ENCODE peak calls at places on chromosomes 16 and 17, in nine cellular contexts. One of them, this sample, is unnamed.

GRCh38 chr17:70158581-70158980 is 10.8 kb upstream of the KCNJ2 start:
- DNase-seq in adrenal gland: no peak
- DNase-seq in AG09319: no peak
- DNase-seq in left ventricle myocardium inferior: no peak
- DNase-seq in endodermal cell: no peak
- DNase-seq in WTC11: no peak
- DNase-seq in GM10248: no peak
- DNase-seq in endothelial cell: no peak
- DNase-seq in mucosa of descending colon: no peak
- DNase-seq in this sample: no peak

GRCh38 chr16:17369441-17369951 is 101.3 kb downstream of the XYLT1 start:
- DNase-seq in adrenal gland: peak; percentile 62
- DNase-seq in AG09319: no peak
- DNase-seq in left ventricle myocardium inferior: peak; percentile 40
- DNase-seq in endodermal cell: no peak
- DNase-seq in WTC11: no peak
- DNase-seq in GM10248: peak; percentile 65
- DNase-seq in endothelial cell: no peak
- DNase-seq in mucosa of descending colon: peak; percentile 69
- DNase-seq in this sample: peak; percentile 71

GRCh38 chr17:17904171-17905035 is 67.6 kb upstream of the SREBF1 start:
- DNase-seq in adrenal gland: no peak
- DNase-seq in AG09319: peak; percentile 22
- DNase-seq in left ventricle myocardium inferior: no peak
- DNase-seq in endodermal cell: peak; percentile 37
- DNase-seq in WTC11: no peak
- DNase-seq in GM10248: no peak
- DNase-seq in endothelial cell: no peak
- DNase-seq in mucosa of descending colon: no peak
- DNase-seq in this sample: no peak

GRCh38 chr16:75208242-75208825 is 1.4 kb upstream of the CTRB2 start:
- DNase-seq in adrenal gland: no peak
- DNase-seq in AG09319: no peak
- DNase-seq in left ventricle myocardium inferior: no peak
- DNase-seq in endodermal cell: no peak
- DNase-seq in WTC11: no peak
- DNase-seq in GM10248: no peak
- DNase-seq in endothelial cell: no peak
- DNase-seq in mucosa of descending colon: no peak
- DNase-seq in this sample: no peak

GRCh38 chr17:42843358-42843934 is 934 bp upstream of the AOC2 start:
- DNase-seq in adrenal gland: peak; percentile 53
- DNase-seq in AG09319: peak; percentile 43
- DNase-seq in left ventricle myocardium inferior: no peak
- DNase-seq in endodermal cell: peak; percentile 82
- DNase-seq in WTC11: peak; percentile 46
- DNase-seq in GM10248: no peak
- DNase-seq in endothelial cell: peak; percentile 48
- DNase-seq in mucosa of descending colon: peak; percentile 48
- DNase-seq in this sample: no peak

GRCh38 chr16:65672960-65673359 is 551.1 kb upstream of the CDH11 start:
- DNase-seq in adrenal gland: peak; percentile 29
- DNase-seq in AG09319: no peak
- DNase-seq in left ventricle myocardium inferior: no peak
- DNase-seq in endodermal cell: peak; percentile 57
- DNase-seq in WTC11: no peak
- DNase-seq in GM10248: no peak
- DNase-seq in endothelial cell: no peak
- DNase-seq in mucosa of descending colon: no peak
- DNase-seq in this sample: no peak

GRCh38 chr17:80992948-80993624 is 1.4 kb downstream of the CHMP6 start:
- DNase-seq in adrenal gland: no peak
- DNase-seq in AG09319: no peak
- DNase-seq in left ventricle myocardium inferior: no peak
- DNase-seq in endodermal cell: peak; percentile 44
- DNase-seq in WTC11: no peak
- DNase-seq in GM10248: peak; percentile 24
- DNase-seq in endothelial cell: no peak
- DNase-seq in mucosa of descending colon: no peak
- DNase-seq in this sample: no peak

GRCh38 chr17:37821025-37821713 is 76.3 kb upstream of the HNF1B start:
- DNase-seq in adrenal gland: no peak
- DNase-seq in AG09319: no peak
- DNase-seq in left ventricle myocardium inferior: no peak
- DNase-seq in endodermal cell: peak; percentile 31
- DNase-seq in WTC11: no peak
- DNase-seq in GM10248: no peak
- DNase-seq in endothelial cell: no peak
- DNase-seq in mucosa of descending colon: no peak
- DNase-seq in this sample: no peak

GRCh38 chr16:4946917-4947316 is 10.0 kb upstream of the PPL start:
- DNase-seq in adrenal gland: no peak
- DNase-seq in AG09319: no peak
- DNase-seq in left ventricle myocardium inferior: no peak
- DNase-seq in endodermal cell: no peak
- DNase-seq in WTC11: no peak
- DNase-seq in GM10248: no peak
- DNase-seq in endothelial cell: no peak
- DNase-seq in mucosa of descending colon: no peak
- DNase-seq in this sample: no peak

GRCh38 chr16:4944333-4945281 is 7.7 kb upstream of the PPL start:
- DNase-seq in adrenal gland: peak; percentile 96
- DNase-seq in AG09319: peak; percentile 93
- DNase-seq in left ventricle myocardium inferior: peak; percentile 82
- DNase-seq in endodermal cell: peak; percentile 93
- DNase-seq in WTC11: peak; percentile 42
- DNase-seq in GM10248: no peak
- DNase-seq in endothelial cell: no peak
- DNase-seq in mucosa of descending colon: peak; percentile 74
- DNase-seq in this sample: no peak

GRCh38 chr16:4947722-4948503 is 10.2 kb upstream of the SEC14L5 start:
- DNase-seq in adrenal gland: no peak
- DNase-seq in AG09319: no peak
- DNase-seq in left ventricle myocardium inferior: no peak
- DNase-seq in endodermal cell: peak; percentile 95
- DNase-seq in WTC11: peak; percentile 41
- DNase-seq in GM10248: no peak
- DNase-seq in endothelial cell: no peak
- DNase-seq in mucosa of descending colon: no peak
- DNase-seq in this sample: no peak

GRCh38 chr16:4948903-4949766 is 9.0 kb upstream of the SEC14L5 start:
- DNase-seq in adrenal gland: no peak
- DNase-seq in AG09319: no peak
- DNase-seq in left ventricle myocardium inferior: no peak
- DNase-seq in endodermal cell: no peak
- DNase-seq in WTC11: no peak
- DNase-seq in GM10248: no peak
- DNase-seq in endothelial cell: no peak
- DNase-seq in mucosa of descending colon: no peak
- DNase-seq in this sample: no peak

DNA sequence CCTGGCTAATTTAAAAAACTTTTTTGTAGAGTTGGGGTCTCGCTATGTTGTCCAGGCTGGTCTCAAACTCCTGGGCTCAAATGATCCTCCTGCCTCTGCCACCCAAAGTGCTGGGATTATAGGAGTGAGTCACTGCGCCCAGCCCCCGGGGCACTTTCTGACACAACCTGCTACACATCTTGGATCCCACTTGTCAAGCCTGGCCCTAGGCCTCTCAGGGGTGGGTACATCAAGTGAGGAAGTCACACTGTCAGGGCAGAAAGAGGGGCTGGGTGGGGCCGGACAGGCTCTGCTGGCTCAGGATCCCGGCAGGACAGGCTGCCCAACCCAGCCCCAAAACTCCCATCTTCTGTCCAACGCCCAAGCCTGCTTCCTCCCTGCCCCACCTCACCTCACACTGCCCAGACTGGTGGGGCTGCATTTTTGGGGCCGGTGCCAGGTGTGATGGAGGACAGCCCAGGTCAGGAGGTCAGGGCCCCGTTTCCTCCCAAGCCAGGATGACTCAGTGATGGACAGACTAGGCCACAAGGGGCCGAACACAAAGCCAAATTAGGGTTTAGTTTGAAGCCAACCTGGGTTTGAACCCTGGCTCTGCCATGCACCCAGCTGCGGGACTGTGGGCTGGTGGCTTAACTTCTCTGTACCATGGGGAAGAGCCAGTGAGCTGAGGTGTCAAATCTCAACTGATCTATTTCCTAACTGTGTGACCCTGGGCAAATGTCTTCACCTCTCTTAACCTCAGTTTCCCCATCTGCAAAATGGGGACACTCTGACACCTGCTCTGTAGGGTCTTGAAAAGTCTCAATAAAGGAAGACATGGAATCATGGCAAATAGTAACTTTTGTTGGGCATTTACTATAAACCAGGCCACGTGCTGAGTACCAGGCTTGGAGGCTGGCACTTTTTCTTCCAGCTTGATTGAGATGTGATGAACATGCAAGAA is 8.9 kb upstream of the PPL start:
- DNase-seq in adrenal gland: peak; percentile 57
- DNase-seq in AG09319: no peak
- DNase-seq in left ventricle myocardium inferior: peak; percentile 52
- DNase-seq in endodermal cell: no peak
- DNase-seq in WTC11: no peak
- DNase-seq in GM10248: no peak
- DNase-seq in endothelial cell: no peak
- DNase-seq in mucosa of descending colon: no peak
- DNase-seq in this sample: no peak
- TF ChIP-seq CTCF in adrenal gland: no peak
- TF ChIP-seq CTCF in AG09319: no peak
- TF ChIP-seq CTCF in left ventricle myocardium inferior: no peak
- TF ChIP-seq CTCF in endodermal cell: no peak
- TF ChIP-seq CTCF in WTC11: no peak
- TF ChIP-seq CTCF in GM10248: no peak
- TF ChIP-seq CTCF in endothelial cell: no peak
- TF ChIP-seq CTCF in mucosa of descending colon: no peak
- TF ChIP-seq CTCF in this sample: no peak

DNA sequence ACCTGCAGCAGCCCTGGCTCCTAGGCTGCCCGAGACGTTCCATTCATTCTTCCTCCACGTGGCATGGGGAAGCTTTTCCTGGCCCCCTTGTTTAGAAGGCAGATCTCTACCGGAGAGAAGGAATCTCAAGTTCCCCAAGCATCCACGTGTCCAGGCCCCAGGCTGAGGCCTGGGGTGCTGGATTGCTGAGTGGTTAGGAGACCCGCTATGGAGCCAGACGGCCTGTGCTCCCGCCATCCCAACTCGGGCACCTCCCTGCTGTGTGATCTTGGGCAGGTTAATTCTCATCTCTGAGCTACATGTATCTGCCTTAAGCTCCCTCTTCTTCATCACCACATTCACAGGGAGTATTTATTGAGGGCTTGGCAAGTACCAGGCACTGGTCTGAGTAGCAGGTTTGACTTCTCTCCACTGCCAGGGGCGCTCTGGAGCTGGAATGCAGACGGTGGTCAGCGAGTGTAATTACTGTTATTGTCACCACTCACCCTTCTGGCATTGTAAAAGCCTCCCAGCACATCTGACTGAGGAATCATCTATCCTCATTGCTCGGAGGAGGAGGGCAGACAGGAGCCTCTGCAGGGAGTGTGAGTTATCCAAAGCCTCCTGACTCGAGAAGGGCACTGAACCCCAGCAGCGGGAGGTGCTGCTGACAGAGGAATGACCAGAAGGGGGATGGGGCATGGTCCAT is 1.1 kb upstream of the ADGRG1 start:
- DNase-seq in adrenal gland: peak; percentile 66
- DNase-seq in AG09319: no peak
- DNase-seq in left ventricle myocardium inferior: no peak
- DNase-seq in endodermal cell: peak; percentile 88
- DNase-seq in WTC11: peak; percentile 44
- DNase-seq in GM10248: no peak
- DNase-seq in endothelial cell: peak; percentile 46
- DNase-seq in mucosa of descending colon: no peak
- DNase-seq in this sample: no peak
- TF ChIP-seq CTCF in adrenal gland: no peak
- TF ChIP-seq CTCF in AG09319: peak; percentile 33
- TF ChIP-seq CTCF in left ventricle myocardium inferior: peak; percentile 29
- TF ChIP-seq CTCF in endodermal cell: peak; percentile 66
- TF ChIP-seq CTCF in WTC11: no peak
- TF ChIP-seq CTCF in GM10248: no peak
- TF ChIP-seq CTCF in endothelial cell: no peak
- TF ChIP-seq CTCF in mucosa of descending colon: no peak
- TF ChIP-seq CTCF in this sample: no peak

DNA sequence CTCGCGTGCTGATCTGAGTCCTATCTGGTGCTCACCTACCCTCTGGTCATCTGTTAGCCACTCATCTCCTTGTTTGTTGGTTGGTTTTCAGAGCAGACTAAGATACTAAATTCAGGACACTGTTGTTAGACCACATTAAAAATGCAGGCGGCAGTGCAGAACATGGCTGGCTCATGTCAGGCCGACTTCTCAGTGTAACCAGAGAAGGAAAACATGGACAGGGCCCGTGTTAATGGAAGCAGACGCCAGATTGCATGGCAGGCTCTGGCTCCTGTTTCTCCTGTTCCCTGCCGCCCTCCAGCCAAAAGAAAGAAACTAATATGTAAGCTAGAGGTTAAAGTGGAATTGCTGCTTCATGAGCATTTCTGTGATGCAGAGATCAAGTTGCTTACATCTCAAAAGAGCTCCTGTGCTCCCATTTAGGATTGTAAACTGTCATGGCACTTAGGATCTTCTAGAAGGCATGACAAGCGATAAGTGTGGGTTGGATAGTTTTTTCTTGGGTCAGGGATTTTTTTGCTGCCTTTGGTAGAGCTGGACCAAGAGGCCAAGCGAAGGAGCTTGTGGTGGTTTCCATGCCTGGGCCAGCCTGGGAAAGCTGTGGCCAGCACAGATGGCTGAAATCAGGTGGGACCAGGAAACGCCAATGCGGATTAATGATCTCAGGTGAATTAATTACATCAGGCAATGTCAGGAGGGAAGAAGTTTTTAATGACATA is 56.1 kb downstream of the YPEL2 start:
- DNase-seq in adrenal gland: no peak
- DNase-seq in AG09319: no peak
- DNase-seq in left ventricle myocardium inferior: no peak
- DNase-seq in endodermal cell: no peak
- DNase-seq in WTC11: no peak
- DNase-seq in GM10248: no peak
- DNase-seq in endothelial cell: no peak
- DNase-seq in mucosa of descending colon: no peak
- DNase-seq in this sample: no peak
- TF ChIP-seq CTCF in adrenal gland: no peak
- TF ChIP-seq CTCF in AG09319: no peak
- TF ChIP-seq CTCF in left ventricle myocardium inferior: no peak
- TF ChIP-seq CTCF in endodermal cell: no peak
- TF ChIP-seq CTCF in WTC11: no peak
- TF ChIP-seq CTCF in GM10248: no peak
- TF ChIP-seq CTCF in endothelial cell: no peak
- TF ChIP-seq CTCF in mucosa of descending colon: no peak
- TF ChIP-seq CTCF in this sample: no peak

GRCh38 chr17:58112970-58113631 is 29.9 kb downstream of the DYNLL2 start:
- DNase-seq in adrenal gland: peak; percentile 85
- DNase-seq in AG09319: peak; percentile 18
- DNase-seq in left ventricle myocardium inferior: peak; percentile 70
- DNase-seq in endodermal cell: peak; percentile 96
- DNase-seq in WTC11: peak; percentile 92
- DNase-seq in GM10248: peak; percentile 76
- DNase-seq in endothelial cell: peak; percentile 87
- DNase-seq in mucosa of descending colon: peak; percentile 93
- DNase-seq in this sample: peak; percentile 89

GRCh38 chr17:58107306-58107705 is 24.1 kb downstream of the DYNLL2 start:
- DNase-seq in adrenal gland: no peak
- DNase-seq in AG09319: no peak
- DNase-seq in left ventricle myocardium inferior: no peak
- DNase-seq in endodermal cell: no peak
- DNase-seq in WTC11: no peak
- DNase-seq in GM10248: no peak
- DNase-seq in endothelial cell: no peak
- DNase-seq in mucosa of descending colon: no peak
- DNase-seq in this sample: no peak

GRCh38 chr17:58110012-58110411 is 26.8 kb downstream of the DYNLL2 start:
- DNase-seq in adrenal gland: no peak
- DNase-seq in AG09319: no peak
- DNase-seq in left ventricle myocardium inferior: no peak
- DNase-seq in endodermal cell: no peak
- DNase-seq in WTC11: no peak
- DNase-seq in GM10248: no peak
- DNase-seq in endothelial cell: no peak
- DNase-seq in mucosa of descending colon: no peak
- DNase-seq in this sample: no peak

GRCh38 chr17:58111676-58112075 is 28.5 kb downstream of the DYNLL2 start:
- DNase-seq in adrenal gland: no peak
- DNase-seq in AG09319: no peak
- DNase-seq in left ventricle myocardium inferior: no peak
- DNase-seq in endodermal cell: no peak
- DNase-seq in WTC11: no peak
- DNase-seq in GM10248: no peak
- DNase-seq in endothelial cell: no peak
- DNase-seq in mucosa of descending colon: no peak
- DNase-seq in this sample: no peak

DNA sequence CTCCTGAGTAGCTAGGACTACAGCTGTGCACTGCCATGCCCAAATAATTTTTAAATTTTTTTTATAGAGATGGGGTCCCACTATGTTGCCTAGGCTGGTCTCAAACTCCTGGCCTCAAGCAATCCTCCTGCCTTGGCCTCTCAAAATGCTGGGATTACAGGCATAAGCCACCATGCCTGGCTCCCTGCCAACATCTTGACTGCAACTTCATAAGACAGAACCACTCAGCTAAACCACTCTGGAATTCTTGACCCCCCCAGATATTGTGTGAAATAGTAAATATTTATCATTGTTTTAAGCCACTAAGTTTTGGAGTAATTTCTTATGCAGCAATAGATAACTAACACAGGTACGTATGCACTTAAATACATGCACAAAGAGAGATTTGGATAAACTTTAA is 26.0 kb downstream of the DYNLL2 start:
- DNase-seq in adrenal gland: no peak
- DNase-seq in AG09319: no peak
- DNase-seq in left ventricle myocardium inferior: no peak
- DNase-seq in endodermal cell: no peak
- DNase-seq in WTC11: no peak
- DNase-seq in GM10248: no peak
- DNase-seq in endothelial cell: no peak
- DNase-seq in mucosa of descending colon: no peak
- DNase-seq in this sample: no peak
- TF ChIP-seq CTCF in adrenal gland: no peak
- TF ChIP-seq CTCF in AG09319: no peak
- TF ChIP-seq CTCF in left ventricle myocardium inferior: no peak
- TF ChIP-seq CTCF in endodermal cell: no peak
- TF ChIP-seq CTCF in WTC11: no peak
- TF ChIP-seq CTCF in GM10248: no peak
- TF ChIP-seq CTCF in endothelial cell: no peak
- TF ChIP-seq CTCF in mucosa of descending colon: no peak
- TF ChIP-seq CTCF in this sample: no peak